ENCODE peak calls at places on chromosomes 7 and 10, in ten cellular contexts. One of them, this sample, is unnamed. For H3K36me3, the result is how much of the 10 kb centered on the place peaks cover.

GRCh38 chr7:29620531-29620930 is 56.9 kb downstream of the PRR15 start:
- DNase-seq in cardiac muscle cell: no peak
- DNase-seq in endodermal cell: no peak
- DNase-seq in sigmoid colon: no peak
- DNase-seq in transverse colon: no peak
- DNase-seq in spleen: no peak
- DNase-seq in tibial artery: no peak
- DNase-seq in body of pancreas: no peak
- DNase-seq in thoracic aorta: no peak
- DNase-seq in mucosa of descending colon: no peak
- DNase-seq in this sample: no peak

GRCh38 chr7:139559364-139560105 is 36.0 kb downstream of the CLEC2L start:
- DNase-seq in cardiac muscle cell: no peak
- DNase-seq in endodermal cell: peak
- DNase-seq in sigmoid colon: no peak
- DNase-seq in transverse colon: no peak
- DNase-seq in spleen: peak
- DNase-seq in tibial artery: no peak
- DNase-seq in body of pancreas: no peak
- DNase-seq in thoracic aorta: no peak
- DNase-seq in mucosa of descending colon: no peak
- DNase-seq in this sample: no peak

GRCh38 chr7:103702454-103702853 is 256.4 kb upstream of the SLC26A5 start:
- DNase-seq in cardiac muscle cell: no peak
- DNase-seq in endodermal cell: no peak
- DNase-seq in sigmoid colon: no peak
- DNase-seq in transverse colon: no peak
- DNase-seq in spleen: no peak
- DNase-seq in tibial artery: no peak
- DNase-seq in body of pancreas: no peak
- DNase-seq in thoracic aorta: no peak
- DNase-seq in mucosa of descending colon: no peak
- DNase-seq in this sample: no peak

GRCh38 chr7:47786557-47787248 is 161.6 kb downstream of the PKD1L1 start:
- DNase-seq in cardiac muscle cell: peak
- DNase-seq in endodermal cell: peak
- DNase-seq in sigmoid colon: peak
- DNase-seq in transverse colon: peak
- DNase-seq in spleen: no peak
- DNase-seq in tibial artery: peak
- DNase-seq in body of pancreas: peak
- DNase-seq in thoracic aorta: peak
- DNase-seq in mucosa of descending colon: peak
- DNase-seq in this sample: no peak

GRCh38 chr10:43237128-43237527 is 29.7 kb downstream of the RASGEF1A start:
- DNase-seq in cardiac muscle cell: no peak
- DNase-seq in endodermal cell: peak
- DNase-seq in sigmoid colon: peak
- DNase-seq in transverse colon: peak
- DNase-seq in spleen: peak
- DNase-seq in tibial artery: peak
- DNase-seq in body of pancreas: peak
- DNase-seq in thoracic aorta: no peak
- DNase-seq in mucosa of descending colon: no peak
- DNase-seq in this sample: no peak

GRCh38 chr7:6416516-6417145 is 31.1 kb downstream of the DAGLB start:
- DNase-seq in cardiac muscle cell: peak
- DNase-seq in endodermal cell: peak
- DNase-seq in sigmoid colon: no peak
- DNase-seq in transverse colon: no peak
- DNase-seq in spleen: no peak
- DNase-seq in tibial artery: no peak
- DNase-seq in body of pancreas: no peak
- DNase-seq in thoracic aorta: no peak
- DNase-seq in mucosa of descending colon: no peak
- DNase-seq in this sample: no peak

GRCh38 chr10:117165557-117166419 is 27.7 kb upstream of the VAX1 start:
- DNase-seq in cardiac muscle cell: peak
- DNase-seq in endodermal cell: peak
- DNase-seq in sigmoid colon: no peak
- DNase-seq in transverse colon: peak
- DNase-seq in spleen: no peak
- DNase-seq in tibial artery: peak
- DNase-seq in body of pancreas: peak
- DNase-seq in thoracic aorta: no peak
- DNase-seq in mucosa of descending colon: peak
- DNase-seq in this sample: no peak

GRCh38 chr10:44462338-44462914 is 77.5 kb upstream of the CXCL12 start:
- DNase-seq in cardiac muscle cell: no peak
- DNase-seq in endodermal cell: no peak
- DNase-seq in sigmoid colon: no peak
- DNase-seq in transverse colon: no peak
- DNase-seq in spleen: no peak
- DNase-seq in tibial artery: no peak
- DNase-seq in body of pancreas: no peak
- DNase-seq in thoracic aorta: no peak
- DNase-seq in mucosa of descending colon: no peak
- DNase-seq in this sample: no peak

GRCh38 chr10:79067241-79068202 is 1.2 kb upstream of the ZMIZ1 start:
- DNase-seq in cardiac muscle cell: peak
- DNase-seq in endodermal cell: peak
- DNase-seq in sigmoid colon: peak
- DNase-seq in transverse colon: peak
- DNase-seq in spleen: peak
- DNase-seq in tibial artery: peak
- DNase-seq in body of pancreas: peak
- DNase-seq in thoracic aorta: peak
- DNase-seq in mucosa of descending colon: peak
- DNase-seq in this sample: peak

GRCh38 chr10:79069325-79070090 is 742 bp downstream of the ZMIZ1 start:
- DNase-seq in cardiac muscle cell: peak
- DNase-seq in endodermal cell: peak
- DNase-seq in sigmoid colon: peak
- DNase-seq in transverse colon: peak
- DNase-seq in spleen: peak
- DNase-seq in tibial artery: peak
- DNase-seq in body of pancreas: peak
- DNase-seq in thoracic aorta: no peak
- DNase-seq in mucosa of descending colon: peak
- DNase-seq in this sample: peak

GRCh38 chr10:79066460-79067240 is 2.1 kb upstream of the ZMIZ1 start:
- DNase-seq in cardiac muscle cell: peak
- DNase-seq in endodermal cell: peak
- DNase-seq in sigmoid colon: peak
- DNase-seq in transverse colon: no peak
- DNase-seq in spleen: no peak
- DNase-seq in tibial artery: no peak
- DNase-seq in body of pancreas: no peak
- DNase-seq in thoracic aorta: no peak
- DNase-seq in mucosa of descending colon: no peak
- DNase-seq in this sample: no peak

GRCh38 chr10:79068562-79069324 is at the start of gene ZMIZ1:
- DNase-seq in cardiac muscle cell: peak
- DNase-seq in endodermal cell: peak
- DNase-seq in sigmoid colon: peak
- DNase-seq in transverse colon: peak
- DNase-seq in spleen: peak
- DNase-seq in tibial artery: peak
- DNase-seq in body of pancreas: peak
- DNase-seq in thoracic aorta: peak
- DNase-seq in mucosa of descending colon: peak
- DNase-seq in this sample: peak

DNA sequence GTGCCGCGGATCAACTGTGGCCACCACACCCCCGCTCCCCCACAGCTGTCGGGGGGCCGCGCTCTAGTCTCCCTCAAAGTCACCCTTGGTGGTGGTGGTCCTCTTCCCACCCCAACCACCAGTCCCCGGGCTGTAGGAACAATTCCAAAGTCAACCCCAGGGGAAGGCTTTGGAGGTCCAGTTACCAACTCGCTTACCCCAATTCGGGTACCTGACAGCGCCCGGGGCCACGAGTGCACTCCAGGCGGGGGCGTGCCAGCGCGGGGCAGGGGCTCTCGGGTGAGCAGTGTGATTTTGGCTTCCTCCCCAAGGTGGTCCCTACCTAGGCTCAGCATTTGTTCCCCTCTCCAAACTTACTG is 584 bp upstream of the ZMIZ1 start:
- DNase-seq in cardiac muscle cell: peak
- DNase-seq in endodermal cell: no peak
- DNase-seq in sigmoid colon: no peak
- DNase-seq in transverse colon: no peak
- DNase-seq in spleen: peak
- DNase-seq in tibial artery: no peak
- DNase-seq in body of pancreas: no peak
- DNase-seq in thoracic aorta: no peak
- DNase-seq in mucosa of descending colon: no peak
- DNase-seq in this sample: no peak
- TF ChIP-seq CTCF in cardiac muscle cell: no peak
- TF ChIP-seq CTCF in endodermal cell: no peak
- TF ChIP-seq CTCF in sigmoid colon: no peak
- TF ChIP-seq CTCF in transverse colon: no peak
- TF ChIP-seq CTCF in spleen: no peak
- TF ChIP-seq CTCF in tibial artery: no peak
- TF ChIP-seq CTCF in body of pancreas: no peak
- TF ChIP-seq CTCF in thoracic aorta: peak
- TF ChIP-seq CTCF in mucosa of descending colon: no peak
- TF ChIP-seq CTCF in this sample: peak

GRCh38 chr10:95263864-95264226 is 27.0 kb downstream of the PDLIM1 start:
- DNase-seq in cardiac muscle cell: no peak
- DNase-seq in endodermal cell: no peak
- DNase-seq in sigmoid colon: no peak
- DNase-seq in transverse colon: no peak
- DNase-seq in spleen: no peak
- DNase-seq in tibial artery: no peak
- DNase-seq in body of pancreas: no peak
- DNase-seq in thoracic aorta: no peak
- DNase-seq in mucosa of descending colon: no peak
- DNase-seq in this sample: no peak

GRCh38 chr10:95267261-95267660 is 23.5 kb downstream of the PDLIM1 start:
- DNase-seq in cardiac muscle cell: no peak
- DNase-seq in endodermal cell: no peak
- DNase-seq in sigmoid colon: no peak
- DNase-seq in transverse colon: no peak
- DNase-seq in spleen: no peak
- DNase-seq in tibial artery: no peak
- DNase-seq in body of pancreas: no peak
- DNase-seq in thoracic aorta: no peak
- DNase-seq in mucosa of descending colon: no peak
- DNase-seq in this sample: no peak

GRCh38 chr10:95264227-95265051 is 26.4 kb downstream of the PDLIM1 start:
- DNase-seq in cardiac muscle cell: no peak
- DNase-seq in endodermal cell: peak
- DNase-seq in sigmoid colon: no peak
- DNase-seq in transverse colon: no peak
- DNase-seq in spleen: no peak
- DNase-seq in tibial artery: no peak
- DNase-seq in body of pancreas: no peak
- DNase-seq in thoracic aorta: no peak
- DNase-seq in mucosa of descending colon: no peak
- DNase-seq in this sample: no peak

GRCh38 chr10:95266674-95267095 is 24.1 kb downstream of the PDLIM1 start:
- DNase-seq in cardiac muscle cell: peak
- DNase-seq in endodermal cell: no peak
- DNase-seq in sigmoid colon: no peak
- DNase-seq in transverse colon: no peak
- DNase-seq in spleen: no peak
- DNase-seq in tibial artery: no peak
- DNase-seq in body of pancreas: peak
- DNase-seq in thoracic aorta: no peak
- DNase-seq in mucosa of descending colon: peak
- DNase-seq in this sample: no peak

GRCh38 chr10:95265572-95265971 is 25.2 kb downstream of the PDLIM1 start:
- DNase-seq in cardiac muscle cell: no peak
- DNase-seq in endodermal cell: no peak
- DNase-seq in sigmoid colon: no peak
- DNase-seq in transverse colon: no peak
- DNase-seq in spleen: no peak
- DNase-seq in tibial artery: no peak
- DNase-seq in body of pancreas: no peak
- DNase-seq in thoracic aorta: no peak
- DNase-seq in mucosa of descending colon: peak
- DNase-seq in this sample: no peak
- H3K36me3 ChIP-seq in cardiac muscle cell: under half
- H3K36me3 ChIP-seq in endodermal cell: half or more
- H3K36me3 ChIP-seq in sigmoid colon: under half
- H3K36me3 ChIP-seq in transverse colon: under half
- H3K36me3 ChIP-seq in spleen: under half
- H3K36me3 ChIP-seq in tibial artery: under half
- H3K36me3 ChIP-seq in body of pancreas: under half
- H3K36me3 ChIP-seq in thoracic aorta: under half
- H3K36me3 ChIP-seq in mucosa of descending colon: under half
- H3K36me3 ChIP-seq in this sample: under half

GRCh38 chr10:70265032-70265689 is 18.6 kb downstream of the NPFFR1 start:
- DNase-seq in cardiac muscle cell: no peak
- DNase-seq in endodermal cell: peak
- DNase-seq in sigmoid colon: no peak
- DNase-seq in transverse colon: no peak
- DNase-seq in spleen: no peak
- DNase-seq in tibial artery: no peak
- DNase-seq in body of pancreas: peak
- DNase-seq in thoracic aorta: no peak
- DNase-seq in mucosa of descending colon: no peak
- DNase-seq in this sample: no peak
- TF ChIP-seq CTCF in cardiac muscle cell: peak
- TF ChIP-seq CTCF in endodermal cell: peak
- TF ChIP-seq CTCF in sigmoid colon: no peak
- TF ChIP-seq CTCF in transverse colon: no peak
- TF ChIP-seq CTCF in spleen: no peak
- TF ChIP-seq CTCF in tibial artery: no peak
- TF ChIP-seq CTCF in body of pancreas: peak
- TF ChIP-seq CTCF in thoracic aorta: no peak
- TF ChIP-seq CTCF in mucosa of descending colon: no peak
- TF ChIP-seq CTCF in this sample: peak

GRCh38 chr10:101997803-101998202 is 58.2 kb downstream of the ARMH3 start:
- DNase-seq in cardiac muscle cell: no peak
- DNase-seq in endodermal cell: no peak
- DNase-seq in sigmoid colon: no peak
- DNase-seq in transverse colon: no peak
- DNase-seq in spleen: no peak
- DNase-seq in tibial artery: no peak
- DNase-seq in body of pancreas: no peak
- DNase-seq in thoracic aorta: no peak
- DNase-seq in mucosa of descending colon: no peak
- DNase-seq in this sample: no peak

GRCh38 chr10:102001435-102002068 is 54.4 kb downstream of the ARMH3 start:
- DNase-seq in cardiac muscle cell: no peak
- DNase-seq in endodermal cell: no peak
- DNase-seq in sigmoid colon: no peak
- DNase-seq in transverse colon: no peak
- DNase-seq in spleen: no peak
- DNase-seq in tibial artery: no peak
- DNase-seq in body of pancreas: no peak
- DNase-seq in thoracic aorta: no peak
- DNase-seq in mucosa of descending colon: peak
- DNase-seq in this sample: peak

GRCh38 chr10:102004376-102004775 is 51.6 kb downstream of the ARMH3 start:
- DNase-seq in cardiac muscle cell: peak
- DNase-seq in endodermal cell: no peak
- DNase-seq in sigmoid colon: no peak
- DNase-seq in transverse colon: no peak
- DNase-seq in spleen: no peak
- DNase-seq in tibial artery: no peak
- DNase-seq in body of pancreas: no peak
- DNase-seq in thoracic aorta: no peak
- DNase-seq in mucosa of descending colon: no peak
- DNase-seq in this sample: no peak

GRCh38 chr10:102007802-102008201 is 48.2 kb downstream of the ARMH3 start:
- DNase-seq in cardiac muscle cell: no peak
- DNase-seq in endodermal cell: no peak
- DNase-seq in sigmoid colon: no peak
- DNase-seq in transverse colon: no peak
- DNase-seq in spleen: no peak
- DNase-seq in tibial artery: no peak
- DNase-seq in body of pancreas: no peak
- DNase-seq in thoracic aorta: no peak
- DNase-seq in mucosa of descending colon: no peak
- DNase-seq in this sample: no peak

GRCh38 chr10:102003541-102003940 is 52.4 kb downstream of the ARMH3 start:
- DNase-seq in cardiac muscle cell: peak
- DNase-seq in endodermal cell: no peak
- DNase-seq in sigmoid colon: no peak
- DNase-seq in transverse colon: no peak
- DNase-seq in spleen: no peak
- DNase-seq in tibial artery: no peak
- DNase-seq in body of pancreas: no peak
- DNase-seq in thoracic aorta: no peak
- DNase-seq in mucosa of descending colon: no peak
- DNase-seq in this sample: no peak
- H3K36me3 ChIP-seq in cardiac muscle cell: under half
- H3K36me3 ChIP-seq in endodermal cell: half or more
- H3K36me3 ChIP-seq in sigmoid colon: under half
- H3K36me3 ChIP-seq in transverse colon: under half
- H3K36me3 ChIP-seq in spleen: under half
- H3K36me3 ChIP-seq in tibial artery: half or more
- H3K36me3 ChIP-seq in body of pancreas: under half
- H3K36me3 ChIP-seq in thoracic aorta: under half
- H3K36me3 ChIP-seq in mucosa of descending colon: under half
- H3K36me3 ChIP-seq in this sample: under half

This sample was measured in GM06990.